ENCODE peak calls at places on chromosomes 13 and 19, in four cellular contexts. One of them, this sample, is unnamed. For H3K9me3, the result is how much of the 10 kb centered on the place peaks cover.

GRCh38 chr19:19417618-19418270 is 12.3 kb downstream of the GATAD2A start:
- DNase-seq in AG04450: no peak
- DNase-seq in cardiac muscle cell: no peak
- DNase-seq in stomach: no peak
- DNase-seq in this sample: peak

GRCh38 chr13:97498419-97498818 is 64.5 kb downstream of the RAP2A start:
- DNase-seq in AG04450: no peak
- DNase-seq in cardiac muscle cell: no peak
- DNase-seq in stomach: no peak
- DNase-seq in this sample: no peak

GRCh38 chr19:43774103-43774939 is 6.5 kb downstream of the KCNN4 start:
- DNase-seq in AG04450: no peak
- DNase-seq in cardiac muscle cell: peak
- DNase-seq in stomach: peak
- DNase-seq in this sample: no peak

GRCh38 chr13:99450416-99450815 is 50.9 kb upstream of the TM9SF2 start:
- DNase-seq in AG04450: no peak
- DNase-seq in cardiac muscle cell: no peak
- DNase-seq in stomach: no peak
- DNase-seq in this sample: no peak

GRCh38 chr19:53237114-53237777 is 17.4 kb downstream of the ZNF677 start:
- DNase-seq in AG04450: no peak
- DNase-seq in cardiac muscle cell: no peak
- DNase-seq in stomach: no peak
- DNase-seq in this sample: no peak

GRCh38 chr13:33072282-33072681 is 56.1 kb downstream of the KL start:
- DNase-seq in AG04450: no peak
- DNase-seq in cardiac muscle cell: peak
- DNase-seq in stomach: no peak
- DNase-seq in this sample: no peak

GRCh38 chr19:2771786-2772674 is 11.0 kb downstream of the SGTA start:
- DNase-seq in AG04450: no peak
- DNase-seq in cardiac muscle cell: no peak
- DNase-seq in stomach: no peak
- DNase-seq in this sample: no peak

GRCh38 chr13:88014527-88014926 is 343.4 kb downstream of the SLITRK5 start:
- DNase-seq in AG04450: no peak
- DNase-seq in cardiac muscle cell: peak
- DNase-seq in stomach: no peak
- DNase-seq in this sample: no peak

GRCh38 chr13:109783447-109783814 is 3.0 kb downstream of the IRS2 start:
- DNase-seq in AG04450: no peak
- DNase-seq in cardiac muscle cell: no peak
- DNase-seq in stomach: no peak
- DNase-seq in this sample: peak

GRCh38 chr13:91946498-91947070 is 548.2 kb downstream of the GPC5 start:
- DNase-seq in AG04450: no peak
- DNase-seq in cardiac muscle cell: peak
- DNase-seq in stomach: no peak
- DNase-seq in this sample: peak
- H3K4me3 ChIP-seq in AG04450: no peak
- H3K4me3 ChIP-seq in cardiac muscle cell: no peak
- H3K4me3 ChIP-seq in stomach: no peak
- H3K4me3 ChIP-seq in this sample: no peak

GRCh38 chr19:36392916-36393673 is 14.1 kb upstream of the ZFP14 start:
- DNase-seq in AG04450: no peak
- DNase-seq in cardiac muscle cell: no peak
- DNase-seq in stomach: no peak
- DNase-seq in this sample: no peak
- H3K9me3 ChIP-seq in AG04450: half or more
- H3K9me3 ChIP-seq in cardiac muscle cell: under half
- H3K9me3 ChIP-seq in stomach: half or more
- H3K9me3 ChIP-seq in this sample: under half

GRCh38 chr13:67736646-67737420 is 506.7 kb upstream of the PCDH9 start:
- DNase-seq in AG04450: peak
- DNase-seq in cardiac muscle cell: peak
- DNase-seq in stomach: no peak
- DNase-seq in this sample: peak
- TF ChIP-seq CTCF in AG04450: peak
- TF ChIP-seq CTCF in cardiac muscle cell: no peak
- TF ChIP-seq CTCF in stomach: no peak
- TF ChIP-seq CTCF in this sample: peak

GRCh38 chr19:15180451-15181390 is 20.1 kb downstream of the NOTCH3 start:
- DNase-seq in AG04450: no peak
- DNase-seq in cardiac muscle cell: no peak
- DNase-seq in stomach: peak
- DNase-seq in this sample: no peak
- H3K4me3 ChIP-seq in AG04450: no peak
- H3K4me3 ChIP-seq in cardiac muscle cell: no peak
- H3K4me3 ChIP-seq in stomach: peak
- H3K4me3 ChIP-seq in this sample: no peak

GRCh38 chr19:1533510-1534150 is 9.8 kb downstream of the PLK5 start:
- DNase-seq in AG04450: no peak
- DNase-seq in cardiac muscle cell: no peak
- DNase-seq in stomach: no peak
- DNase-seq in this sample: peak

GRCh38 chr19:1531587-1531986 is 7.7 kb downstream of the PLK5 start:
- DNase-seq in AG04450: no peak
- DNase-seq in cardiac muscle cell: no peak
- DNase-seq in stomach: no peak
- DNase-seq in this sample: no peak

GRCh38 chr19:1534972-1535371 is 11.1 kb downstream of the PLK5 start:
- DNase-seq in AG04450: no peak
- DNase-seq in cardiac muscle cell: no peak
- DNase-seq in stomach: no peak
- DNase-seq in this sample: no peak

GRCh38 chr19:1529430-1529816 is 5.5 kb downstream of the PLK5 start:
- DNase-seq in AG04450: no peak
- DNase-seq in cardiac muscle cell: no peak
- DNase-seq in stomach: no peak
- DNase-seq in this sample: no peak

DNA sequence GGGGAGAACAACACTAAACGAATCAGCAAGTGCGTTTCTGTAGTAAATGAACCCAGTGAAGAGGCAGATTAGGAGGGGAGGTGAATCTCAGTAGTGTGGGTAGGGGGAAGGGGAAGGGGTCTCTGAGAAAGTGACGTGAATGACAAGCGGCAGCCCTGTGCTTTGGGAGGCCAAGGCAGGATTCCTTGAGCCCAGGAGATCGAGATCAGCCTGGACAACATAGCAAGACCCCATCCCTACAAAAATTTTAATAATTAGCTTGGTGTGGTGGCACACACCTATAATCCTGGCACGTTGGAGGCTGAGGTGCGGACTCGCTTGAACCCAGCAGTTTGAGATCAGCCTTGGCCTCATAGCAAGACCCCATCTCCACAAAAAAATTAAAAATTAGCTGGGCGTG is 8.1 kb downstream of the PLK5 start:
- DNase-seq in AG04450: no peak
- DNase-seq in cardiac muscle cell: no peak
- DNase-seq in stomach: no peak
- DNase-seq in this sample: no peak
- H3K9me3 ChIP-seq in AG04450: under half
- H3K9me3 ChIP-seq in cardiac muscle cell: under half
- H3K9me3 ChIP-seq in stomach: under half
- H3K9me3 ChIP-seq in this sample: under half

GRCh38 chr19:28404462-28404861 is 808.5 kb downstream of the UQCRFS1 start:
- DNase-seq in AG04450: no peak
- DNase-seq in cardiac muscle cell: no peak
- DNase-seq in stomach: no peak
- DNase-seq in this sample: no peak
- TF ChIP-seq CTCF in AG04450: no peak
- TF ChIP-seq CTCF in cardiac muscle cell: no peak
- TF ChIP-seq CTCF in stomach: no peak
- TF ChIP-seq CTCF in this sample: no peak

GRCh38 chr19:46407891-46408426 is 5.4 kb downstream of the CCDC8 start:
- DNase-seq in AG04450: no peak
- DNase-seq in cardiac muscle cell: peak
- DNase-seq in stomach: no peak
- DNase-seq in this sample: no peak

GRCh38 chr19:46404884-46405658 is 8.3 kb downstream of the CCDC8 start:
- DNase-seq in AG04450: no peak
- DNase-seq in cardiac muscle cell: peak
- DNase-seq in stomach: no peak
- DNase-seq in this sample: no peak

GRCh38 chr19:46408611-46409039 is 4.7 kb downstream of the CCDC8 start:
- DNase-seq in AG04450: no peak
- DNase-seq in cardiac muscle cell: peak
- DNase-seq in stomach: peak
- DNase-seq in this sample: peak

GRCh38 chr19:46402725-46403124 is 10.6 kb downstream of the CCDC8 start:
- DNase-seq in AG04450: no peak
- DNase-seq in cardiac muscle cell: no peak
- DNase-seq in stomach: no peak
- DNase-seq in this sample: no peak

GRCh38 chr19:46404039-46404883 is 9.1 kb downstream of the CCDC8 start:
- DNase-seq in AG04450: no peak
- DNase-seq in cardiac muscle cell: peak
- DNase-seq in stomach: peak
- DNase-seq in this sample: no peak
- H3K4me3 ChIP-seq in AG04450: peak
- H3K4me3 ChIP-seq in cardiac muscle cell: peak
- H3K4me3 ChIP-seq in stomach: peak
- H3K4me3 ChIP-seq in this sample: no peak

GRCh38 chr19:17294051-17294891 is 9.0 kb downstream of the ABHD8 start:
- DNase-seq in AG04450: no peak
- DNase-seq in cardiac muscle cell: no peak
- DNase-seq in stomach: no peak
- DNase-seq in this sample: peak
- H3K9me3 ChIP-seq in AG04450: under half
- H3K9me3 ChIP-seq in cardiac muscle cell: under half
- H3K9me3 ChIP-seq in stomach: under half
- H3K9me3 ChIP-seq in this sample: under half

GRCh38 chr13:102763745-102764144 is 9.8 kb downstream of the TEX30 start:
- DNase-seq in AG04450: no peak
- DNase-seq in cardiac muscle cell: no peak
- DNase-seq in stomach: no peak
- DNase-seq in this sample: no peak
- TF ChIP-seq CTCF in AG04450: no peak
- TF ChIP-seq CTCF in cardiac muscle cell: no peak
- TF ChIP-seq CTCF in stomach: no peak
- TF ChIP-seq CTCF in this sample: no peak